ENCODE peak calls at places on chromosome 1, in four cellular contexts. B is ovary, Q is psoas muscle, O is type B pancreatic cell. J is an unnamed sample.

GRCh38 chr1:153921803-153922075 is 1.0 kb downstream of the GATAD2B start:
- DNase-seq in B (no peak), Q (no peak), O (no peak), J (no peak)

GRCh38 chr1:37186246-37186756 is 152.0 kb upstream of the GRIK3 start:
- DNase-seq in B (no peak), Q (no peak), O (no peak), J (no peak)

GRCh38 chr1:202127836-202128622 is 5.3 kb downstream of the GPR37L1 start:
- DNase-seq in B (no peak), O (no peak), Q (no peak), J (no peak)

GRCh38 chr1:31529999-31530705 is 46.2 kb upstream of the TINAGL1 start:
- DNase-seq in O (no peak), Q (no peak), B (no peak), J (no peak)

GRCh38 chr1:121519042-121519755 is 334.4 kb downstream of the SRGAP2C start:
- DNase-seq in Q (peak), O (peak), B (no peak), J (no peak)

GRCh38 chr1:31792541-31792940 is 23.3 kb downstream of the SPOCD1 start:
- DNase-seq in O (no peak), B (peak), Q (no peak), J (no peak)

GRCh38 chr1:46477153-46477929 is 12.3 kb upstream of the DMBX1 start:
- DNase-seq in B (peak), Q (peak), O (peak), J (peak)

GRCh38 chr1:85607126-85607912 is 26.8 kb downstream of the CCN1 start:
- DNase-seq in Q (no peak), O (no peak), B (no peak), J (peak)

GRCh38 chr1:185595835-185596667 is 138.1 kb upstream of the HMCN1 start:
- DNase-seq in Q (no peak), O (no peak), B (no peak), J (no peak)

GRCh38 chr1:167991546-167991945 is 54.7 kb upstream of the MPC2 start:
- DNase-seq in B (no peak), Q (no peak), O (no peak), J (no peak)

GRCh38 chr1:52659851-52660596 is 27.1 kb downstream of the SHISAL2A start:
- DNase-seq in B (no peak), O (peak), Q (no peak), J (no peak)

GRCh38 chr1:93681095-93681548 is 515 bp downstream of the BCAR3 start:
- DNase-seq in O (no peak), B (peak), Q (peak), J (no peak)

GRCh38 chr1:42983675-42984074 is 25.0 kb upstream of the SLC2A1 start:
- DNase-seq in Q (no peak), O (no peak), B (no peak), J (no peak)

GRCh38 chr1:154819628-154820590 is 50.2 kb downstream of the KCNN3 start:
- DNase-seq in Q (no peak), O (no peak), B (no peak), J (no peak)

GRCh38 chr1:22524481-22524880 is 38.8 kb upstream of the EPHA8 start:
- DNase-seq in B (no peak), O (no peak), Q (no peak), J (no peak)

GRCh38 chr1:183315987-183316758 is 102.0 kb downstream of the NMNAT2 start:
- DNase-seq in Q (no peak), B (no peak), O (no peak), J (no peak)

GRCh38 chr1:109351457-109351856 is 44.6 kb upstream of the MYBPHL start:
- DNase-seq in O (no peak), B (no peak), Q (no peak), J (no peak)

GRCh38 chr1:69824932-69825331 is 257.2 kb downstream of the LRRC7 start:
- DNase-seq in B (no peak), Q (peak), O (no peak), J (no peak)
- TF ChIP-seq CTCF in B (no peak), Q (no peak), O (no peak), J (no peak)

GRCh38 chr1:13714851-13715250 is 14.9 kb downstream of the PRDM2 start:
- DNase-seq in Q (no peak), B (no peak), O (no peak), J (no peak)
- TF ChIP-seq CTCF in Q (no peak), B (no peak), O (peak), J (peak)

GRCh38 chr1:98920441-98921110 is 84.1 kb downstream of the PLPPR5 start:
- DNase-seq in Q (no peak), O (no peak), B (no peak), J (no peak)
- TF ChIP-seq CTCF in Q (no peak), O (no peak), B (no peak), J (no peak)

DNA sequence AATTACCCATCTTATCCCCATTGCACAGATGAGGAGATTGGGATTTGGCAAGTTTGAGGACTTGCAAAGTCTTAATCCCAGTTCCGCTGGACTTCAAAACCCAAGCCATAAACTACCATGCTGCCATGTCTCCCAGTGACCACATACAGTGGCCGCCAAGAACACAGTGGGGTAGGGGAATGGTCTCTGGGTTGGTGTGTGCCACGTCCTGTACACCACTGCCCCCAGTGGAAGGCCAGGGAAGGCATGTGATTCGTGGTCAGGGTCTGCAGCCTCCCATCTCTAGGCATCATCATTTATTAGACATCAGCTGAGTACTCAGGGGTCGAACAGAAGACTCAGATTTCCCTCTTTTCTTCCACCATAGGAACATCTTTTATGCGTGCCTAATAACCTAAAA is 76.0 kb downstream of the MAN1C1 start:
- DNase-seq in B (no peak), Q (no peak), O (no peak), J (no peak)
- TF ChIP-seq CTCF in B (no peak), Q (peak), O (peak), J (peak)

GRCh38 chr1:200130552-200130951 is 103.0 kb downstream of the NR5A2 start:
- DNase-seq in O (no peak), B (no peak), Q (no peak), J (no peak)

GRCh38 chr1:200133123-200133522 is 105.6 kb downstream of the NR5A2 start:
- DNase-seq in Q (no peak), O (no peak), B (no peak), J (no peak)

GRCh38 chr1:200134116-200134515 is 106.6 kb downstream of the NR5A2 start:
- DNase-seq in Q (no peak), B (no peak), O (no peak), J (no peak)

GRCh38 chr1:200129480-200129879 is 102.0 kb downstream of the NR5A2 start:
- DNase-seq in O (no peak), B (no peak), Q (no peak), J (no peak)

DNA sequence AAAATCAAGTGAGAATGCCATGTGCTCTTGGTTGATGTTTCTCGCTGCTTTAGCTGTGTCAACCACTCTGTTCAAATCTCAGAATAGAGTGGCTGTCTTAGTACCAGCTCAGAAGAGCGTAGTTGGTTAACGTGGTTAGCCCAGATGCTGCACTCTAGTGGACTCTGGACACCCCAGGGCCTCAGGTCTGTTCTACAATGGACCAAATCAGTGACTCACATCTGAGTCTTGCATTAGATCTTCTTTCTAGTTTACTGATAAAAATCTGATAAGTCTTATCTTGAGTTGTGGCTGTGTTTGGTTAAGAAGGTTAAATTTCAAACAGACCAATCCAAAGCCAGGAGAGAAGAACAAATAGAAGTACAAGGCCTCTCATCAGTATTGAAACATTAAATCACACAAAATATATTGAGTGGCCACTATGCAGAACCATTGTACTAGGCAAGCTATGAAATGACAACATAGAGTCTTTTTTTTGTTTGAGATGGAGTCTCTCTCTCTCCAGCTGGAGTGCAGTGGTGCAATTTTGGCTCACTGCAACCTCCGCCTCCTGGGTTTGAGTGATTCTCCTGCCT is 104.1 kb downstream of the NR5A2 start:
- DNase-seq in B (no peak), Q (no peak), O (no peak), J (no peak)
- TF ChIP-seq CTCF in B (no peak), Q (no peak), O (no peak), J (no peak)

GRCh38 chr1:172408958-172409357 is 11.5 kb upstream of the C1orf105 start:
- DNase-seq in B (no peak), O (no peak), Q (no peak), J (no peak)
- TF ChIP-seq CTCF in B (no peak), O (no peak), Q (no peak), J (no peak)

J was measured in osteocyte.